ENCODE peak calls at places on chromosomes 12 and 14, in nine cellular contexts. One of them, this sample, is unnamed.

GRCh38 chr14:53180272-53181221 is 27.4 kb upstream of the DDHD1 start:
- DNase-seq in testis: no peak
- DNase-seq in psoas muscle: no peak
- DNase-seq in effector memory CD4-positive, alpha-beta T cell: peak
- DNase-seq in K562: peak
- DNase-seq in CD4-positive, alpha-beta memory T cell: peak
- DNase-seq in GM12878: peak
- DNase-seq in SK-N-MC: no peak
- DNase-seq in MM.1S: no peak
- DNase-seq in this sample: peak

GRCh38 chr14:50040401-50040775 is 76.0 kb downstream of the VCPKMT start:
- DNase-seq in K562: no peak
- DNase-seq in MM.1S: peak
- DNase-seq in GM12878: no peak
- DNase-seq in testis: no peak
- DNase-seq in effector memory CD4-positive, alpha-beta T cell: peak
- DNase-seq in psoas muscle: no peak
- DNase-seq in CD4-positive, alpha-beta memory T cell: peak
- DNase-seq in SK-N-MC: no peak
- DNase-seq in this sample: peak

GRCh38 chr12:5033883-5034282 is 9.8 kb upstream of the KCNA5 start:
- DNase-seq in SK-N-MC: no peak
- DNase-seq in CD4-positive, alpha-beta memory T cell: no peak
- DNase-seq in testis: no peak
- DNase-seq in GM12878: no peak
- DNase-seq in effector memory CD4-positive, alpha-beta T cell: no peak
- DNase-seq in MM.1S: no peak
- DNase-seq in psoas muscle: no peak
- DNase-seq in K562: no peak
- DNase-seq in this sample: no peak

GRCh38 chr12:52230364-52231281 is 2.4 kb upstream of the KRT7 start:
- DNase-seq in effector memory CD4-positive, alpha-beta T cell: no peak
- DNase-seq in K562: no peak
- DNase-seq in MM.1S: no peak
- DNase-seq in CD4-positive, alpha-beta memory T cell: no peak
- DNase-seq in SK-N-MC: no peak
- DNase-seq in psoas muscle: peak
- DNase-seq in GM12878: no peak
- DNase-seq in testis: no peak
- DNase-seq in this sample: no peak

GRCh38 chr12:112112423-112113132 is 4.0 kb upstream of the NAA25 start:
- DNase-seq in K562: no peak
- DNase-seq in testis: no peak
- DNase-seq in CD4-positive, alpha-beta memory T cell: no peak
- DNase-seq in psoas muscle: no peak
- DNase-seq in MM.1S: no peak
- DNase-seq in SK-N-MC: no peak
- DNase-seq in GM12878: no peak
- DNase-seq in effector memory CD4-positive, alpha-beta T cell: no peak
- DNase-seq in this sample: no peak

GRCh38 chr14:96249016-96249415 is 7.0 kb upstream of the BDKRB1 start:
- DNase-seq in CD4-positive, alpha-beta memory T cell: no peak
- DNase-seq in SK-N-MC: no peak
- DNase-seq in testis: no peak
- DNase-seq in GM12878: no peak
- DNase-seq in psoas muscle: no peak
- DNase-seq in K562: no peak
- DNase-seq in effector memory CD4-positive, alpha-beta T cell: no peak
- DNase-seq in MM.1S: no peak
- DNase-seq in this sample: no peak

GRCh38 chr12:123543541-123543940 is 10.0 kb upstream of the RILPL1 start:
- DNase-seq in psoas muscle: no peak
- DNase-seq in effector memory CD4-positive, alpha-beta T cell: no peak
- DNase-seq in MM.1S: no peak
- DNase-seq in SK-N-MC: no peak
- DNase-seq in testis: no peak
- DNase-seq in CD4-positive, alpha-beta memory T cell: no peak
- DNase-seq in GM12878: no peak
- DNase-seq in K562: peak
- DNase-seq in this sample: no peak

GRCh38 chr12:72872488-72872887 is 600.3 kb downstream of the TRHDE start:
- DNase-seq in psoas muscle: no peak
- DNase-seq in SK-N-MC: no peak
- DNase-seq in GM12878: no peak
- DNase-seq in testis: no peak
- DNase-seq in MM.1S: no peak
- DNase-seq in K562: no peak
- DNase-seq in effector memory CD4-positive, alpha-beta T cell: no peak
- DNase-seq in CD4-positive, alpha-beta memory T cell: no peak
- DNase-seq in this sample: no peak

GRCh38 chr12:46101121-46101869 is 110.9 kb upstream of the SCAF11 start:
- DNase-seq in psoas muscle: no peak
- DNase-seq in MM.1S: no peak
- DNase-seq in K562: no peak
- DNase-seq in effector memory CD4-positive, alpha-beta T cell: no peak
- DNase-seq in SK-N-MC: no peak
- DNase-seq in GM12878: no peak
- DNase-seq in CD4-positive, alpha-beta memory T cell: no peak
- DNase-seq in testis: no peak
- DNase-seq in this sample: no peak

GRCh38 chr12:109770104-109770860 is 56.7 kb downstream of the FAM222A start:
- DNase-seq in testis: peak
- DNase-seq in CD4-positive, alpha-beta memory T cell: no peak
- DNase-seq in effector memory CD4-positive, alpha-beta T cell: no peak
- DNase-seq in psoas muscle: no peak
- DNase-seq in K562: no peak
- DNase-seq in MM.1S: no peak
- DNase-seq in GM12878: no peak
- DNase-seq in SK-N-MC: no peak
- DNase-seq in this sample: no peak

GRCh38 chr14:104436047-104436531 is 143.5 kb upstream of the C14orf180 start:
- DNase-seq in testis: peak
- DNase-seq in MM.1S: no peak
- DNase-seq in psoas muscle: peak
- DNase-seq in SK-N-MC: no peak
- DNase-seq in GM12878: no peak
- DNase-seq in effector memory CD4-positive, alpha-beta T cell: no peak
- DNase-seq in CD4-positive, alpha-beta memory T cell: no peak
- DNase-seq in K562: peak
- DNase-seq in this sample: no peak

GRCh38 chr12:51048601-51049369 is 658 bp downstream of the LETMD1 start:
- DNase-seq in GM12878: no peak
- DNase-seq in MM.1S: peak
- DNase-seq in SK-N-MC: no peak
- DNase-seq in CD4-positive, alpha-beta memory T cell: peak
- DNase-seq in effector memory CD4-positive, alpha-beta T cell: no peak
- DNase-seq in K562: no peak
- DNase-seq in psoas muscle: no peak
- DNase-seq in testis: no peak
- DNase-seq in this sample: peak

GRCh38 chr12:75981247-75981646 is 50.3 kb downstream of the PHLDA1 start:
- DNase-seq in CD4-positive, alpha-beta memory T cell: no peak
- DNase-seq in K562: no peak
- DNase-seq in effector memory CD4-positive, alpha-beta T cell: no peak
- DNase-seq in testis: no peak
- DNase-seq in SK-N-MC: no peak
- DNase-seq in MM.1S: no peak
- DNase-seq in GM12878: no peak
- DNase-seq in psoas muscle: no peak
- DNase-seq in this sample: no peak

DNA sequence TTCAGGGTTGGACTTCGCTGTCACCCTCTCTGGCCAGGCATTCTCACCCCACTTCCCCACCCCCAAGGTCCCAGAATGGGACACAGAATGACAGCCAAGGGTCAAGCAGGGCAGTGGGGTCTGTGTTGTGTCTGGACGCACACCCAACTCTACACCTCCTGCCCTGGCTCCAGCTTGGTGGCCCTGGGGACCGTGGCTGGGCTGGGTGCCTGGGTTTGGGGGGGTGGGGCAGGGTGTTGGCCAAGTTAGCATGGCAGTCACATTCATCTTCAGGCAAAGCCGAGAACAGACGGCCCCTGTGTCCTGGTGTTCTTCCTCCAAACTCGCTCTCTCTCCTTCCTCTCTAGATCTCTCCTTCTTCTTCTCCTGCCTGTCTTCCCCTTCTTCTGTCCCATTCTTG is 5.6 kb downstream of the LRP1 start:
- DNase-seq in testis: no peak
- DNase-seq in GM12878: no peak
- DNase-seq in MM.1S: no peak
- DNase-seq in K562: no peak
- DNase-seq in effector memory CD4-positive, alpha-beta T cell: no peak
- DNase-seq in SK-N-MC: no peak
- DNase-seq in CD4-positive, alpha-beta memory T cell: no peak
- DNase-seq in psoas muscle: no peak
- DNase-seq in this sample: no peak
- H3K4me3 ChIP-seq in testis: no peak
- H3K4me3 ChIP-seq in GM12878: no peak
- H3K4me3 ChIP-seq in MM.1S: no peak
- H3K4me3 ChIP-seq in K562: no peak
- H3K4me3 ChIP-seq in effector memory CD4-positive, alpha-beta T cell: no peak
- H3K4me3 ChIP-seq in SK-N-MC: no peak
- H3K4me3 ChIP-seq in CD4-positive, alpha-beta memory T cell: no peak
- H3K4me3 ChIP-seq in psoas muscle: no peak
- H3K4me3 ChIP-seq in this sample: no peak

DNA sequence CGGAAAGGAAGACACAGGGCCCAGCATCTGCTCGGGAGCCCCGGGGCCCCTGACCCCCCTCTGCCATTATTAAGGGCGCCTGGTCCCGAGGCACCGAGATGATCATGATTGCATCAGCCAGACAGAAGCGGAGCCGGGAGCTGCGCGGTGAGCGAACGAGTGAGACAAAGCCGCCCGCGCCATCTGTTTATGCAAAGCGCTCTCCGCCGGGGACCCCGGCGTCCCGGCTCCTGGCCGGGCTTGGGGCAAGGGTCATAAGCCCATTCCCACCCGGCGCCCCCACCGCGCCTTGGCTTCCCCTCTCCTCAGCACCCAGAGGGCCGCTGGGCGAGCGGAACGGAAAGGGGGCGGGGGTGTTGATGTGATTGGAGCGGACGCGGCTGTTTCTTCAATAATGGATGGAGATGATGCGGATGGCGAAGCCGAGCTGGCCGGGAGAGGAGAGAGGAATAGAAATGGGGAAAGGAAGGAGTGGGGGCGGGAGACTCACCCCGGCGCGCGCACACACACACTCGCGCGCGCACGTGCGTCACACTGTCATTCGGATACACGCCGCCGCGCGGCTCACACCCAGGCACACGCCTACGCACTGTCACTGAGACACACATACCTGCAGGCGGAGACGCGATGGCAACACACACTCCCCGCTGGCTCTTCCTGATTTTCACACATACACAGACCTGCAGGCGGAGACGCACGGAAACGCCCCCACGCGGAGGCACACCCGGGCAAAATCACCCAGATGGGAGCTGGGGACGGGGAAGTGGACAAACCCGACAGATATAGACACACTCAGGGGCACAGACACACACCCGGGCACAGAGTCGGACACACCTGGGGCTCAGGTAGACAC is 10.7 kb downstream of the STAC3 start:
- DNase-seq in K562: peak
- DNase-seq in testis: no peak
- DNase-seq in SK-N-MC: no peak
- DNase-seq in psoas muscle: peak
- DNase-seq in CD4-positive, alpha-beta memory T cell: peak
- DNase-seq in MM.1S: peak
- DNase-seq in effector memory CD4-positive, alpha-beta T cell: peak
- DNase-seq in GM12878: no peak
- DNase-seq in this sample: peak
- H3K4me3 ChIP-seq in K562: peak
- H3K4me3 ChIP-seq in testis: peak
- H3K4me3 ChIP-seq in SK-N-MC: peak
- H3K4me3 ChIP-seq in psoas muscle: peak
- H3K4me3 ChIP-seq in CD4-positive, alpha-beta memory T cell: peak
- H3K4me3 ChIP-seq in MM.1S: peak
- H3K4me3 ChIP-seq in effector memory CD4-positive, alpha-beta T cell: peak
- H3K4me3 ChIP-seq in GM12878: peak
- H3K4me3 ChIP-seq in this sample: peak

GRCh38 chr12:100718212-100718611 is 76.4 kb upstream of the ANO4 start:
- DNase-seq in effector memory CD4-positive, alpha-beta T cell: no peak
- DNase-seq in K562: no peak
- DNase-seq in psoas muscle: no peak
- DNase-seq in CD4-positive, alpha-beta memory T cell: no peak
- DNase-seq in MM.1S: no peak
- DNase-seq in testis: no peak
- DNase-seq in SK-N-MC: no peak
- DNase-seq in GM12878: no peak
- DNase-seq in this sample: no peak

GRCh38 chr12:100716949-100717732 is 77.4 kb upstream of the ANO4 start:
- DNase-seq in MM.1S: no peak
- DNase-seq in psoas muscle: no peak
- DNase-seq in SK-N-MC: no peak
- DNase-seq in GM12878: no peak
- DNase-seq in effector memory CD4-positive, alpha-beta T cell: no peak
- DNase-seq in K562: no peak
- DNase-seq in CD4-positive, alpha-beta memory T cell: no peak
- DNase-seq in testis: no peak
- DNase-seq in this sample: no peak

GRCh38 chr12:100716658-100716948 is 78.0 kb upstream of the ANO4 start:
- DNase-seq in K562: no peak
- DNase-seq in effector memory CD4-positive, alpha-beta T cell: no peak
- DNase-seq in testis: no peak
- DNase-seq in SK-N-MC: no peak
- DNase-seq in MM.1S: no peak
- DNase-seq in psoas muscle: no peak
- DNase-seq in GM12878: no peak
- DNase-seq in CD4-positive, alpha-beta memory T cell: no peak
- DNase-seq in this sample: no peak

GRCh38 chr12:100715976-100716657 is 78.5 kb upstream of the ANO4 start:
- DNase-seq in SK-N-MC: no peak
- DNase-seq in K562: no peak
- DNase-seq in CD4-positive, alpha-beta memory T cell: no peak
- DNase-seq in effector memory CD4-positive, alpha-beta T cell: no peak
- DNase-seq in psoas muscle: no peak
- DNase-seq in GM12878: no peak
- DNase-seq in testis: no peak
- DNase-seq in MM.1S: no peak
- DNase-seq in this sample: no peak

DNA sequence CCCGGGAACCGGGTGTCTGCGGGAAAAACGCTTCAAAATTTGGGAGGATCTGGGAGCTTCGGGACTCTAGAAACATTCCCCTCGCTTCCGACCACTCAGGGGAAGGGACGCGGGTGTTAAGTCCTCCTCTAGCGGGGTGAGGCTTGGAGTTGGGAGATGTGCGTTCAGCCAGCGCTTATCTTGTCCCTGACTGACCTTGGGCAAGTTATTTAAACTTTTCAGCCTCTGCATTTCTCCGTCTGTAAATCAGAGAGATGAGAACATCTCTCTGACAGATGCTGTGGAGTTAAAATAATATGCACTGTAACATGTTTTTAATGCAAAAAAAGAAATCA is 76.9 kb upstream of the ANO4 start:
- DNase-seq in CD4-positive, alpha-beta memory T cell: no peak
- DNase-seq in psoas muscle: no peak
- DNase-seq in effector memory CD4-positive, alpha-beta T cell: no peak
- DNase-seq in MM.1S: no peak
- DNase-seq in GM12878: no peak
- DNase-seq in K562: no peak
- DNase-seq in testis: no peak
- DNase-seq in SK-N-MC: no peak
- DNase-seq in this sample: no peak
- H3K4me3 ChIP-seq in CD4-positive, alpha-beta memory T cell: no peak
- H3K4me3 ChIP-seq in psoas muscle: no peak
- H3K4me3 ChIP-seq in effector memory CD4-positive, alpha-beta T cell: no peak
- H3K4me3 ChIP-seq in MM.1S: no peak
- H3K4me3 ChIP-seq in GM12878: no peak
- H3K4me3 ChIP-seq in K562: no peak
- H3K4me3 ChIP-seq in testis: peak
- H3K4me3 ChIP-seq in SK-N-MC: peak
- H3K4me3 ChIP-seq in this sample: no peak

GRCh38 chr12:114974333-114974732 is 290.4 kb upstream of the TBX3 start:
- DNase-seq in testis: no peak
- DNase-seq in K562: no peak
- DNase-seq in MM.1S: no peak
- DNase-seq in psoas muscle: no peak
- DNase-seq in GM12878: no peak
- DNase-seq in SK-N-MC: no peak
- DNase-seq in CD4-positive, alpha-beta memory T cell: no peak
- DNase-seq in effector memory CD4-positive, alpha-beta T cell: no peak
- DNase-seq in this sample: no peak
- H3K4me3 ChIP-seq in testis: no peak
- H3K4me3 ChIP-seq in K562: no peak
- H3K4me3 ChIP-seq in MM.1S: no peak
- H3K4me3 ChIP-seq in psoas muscle: no peak
- H3K4me3 ChIP-seq in GM12878: no peak
- H3K4me3 ChIP-seq in SK-N-MC: no peak
- H3K4me3 ChIP-seq in CD4-positive, alpha-beta memory T cell: no peak
- H3K4me3 ChIP-seq in effector memory CD4-positive, alpha-beta T cell: no peak
- H3K4me3 ChIP-seq in this sample: no peak

This sample was measured in Jurkat, Clone E6-1.